ENCODE peak calls at places on chromosomes 12 and 14, in seven cellular contexts. J, N, T, W, I, O and R are unnamed samples.

GRCh38 chr12:117853600-117853999 is 115.2 kb downstream of the KSR2 start:
- DNase-seq in J (peak; percentile 86), N (no peak), T (no peak), W (no peak), I (no peak), O (no peak), R (no peak)

GRCh38 chr12:97109441-97109840 is 202.4 kb downstream of the NEDD1 start:
- DNase-seq in J (peak; percentile 61), N (no peak), T (no peak), W (no peak), I (no peak), O (no peak), R (no peak)

GRCh38 chr12:125023065-125023464 is 29.6 kb downstream of the BRI3BP start:
- DNase-seq in J (no peak), N (no peak), T (no peak), W (no peak), I (no peak), O (no peak), R (no peak)

GRCh38 chr12:52147367-52147972 is 44.3 kb downstream of the KRT80 start:
- DNase-seq in J (peak; percentile 100), N (no peak), T (peak; percentile 99), W (no peak), I (peak; percentile 95), O (no peak), R (no peak)

GRCh38 chr14:76644875-76645518 is 116.3 kb upstream of the VASH1 start:
- DNase-seq in J (peak; percentile 28), N (peak; percentile 25), T (peak; percentile 12), W (peak; percentile 68), I (no peak), O (no peak), R (peak; percentile 31)

GRCh38 chr12:59055204-59055839 is 135.0 kb upstream of the LRIG3 start:
- DNase-seq in J (peak; percentile 96), N (no peak), T (peak; percentile 83), W (no peak), I (peak; percentile 59), O (no peak), R (no peak)

GRCh38 chr12:82698959-82699358 is 12.3 kb downstream of the TMTC2 start:
- DNase-seq in J (no peak), N (no peak), T (no peak), W (no peak), I (no peak), O (no peak), R (no peak)

GRCh38 chr12:6873094-6874006 is at the start of gene SPSB2:
- DNase-seq in J (peak; percentile 97), N (peak; percentile 96), T (peak; percentile 92), W (peak; percentile 100), I (peak; percentile 72), O (peak; percentile 99), R (peak; percentile 89)

GRCh38 chr12:53736602-53737493 is 9.6 kb upstream of the CALCOCO1 start:
- DNase-seq in J (no peak), N (no peak), T (no peak), W (no peak), I (no peak), O (no peak), R (no peak)

GRCh38 chr12:67354322-67354721 is 85.2 kb downstream of the CAND1 start:
- DNase-seq in J (peak; percentile 14), N (no peak), T (peak; percentile 15), W (no peak), I (no peak), O (no peak), R (no peak)

GRCh38 chr14:51931308-51931707 is 58.0 kb upstream of the RTRAF start:
- DNase-seq in J (no peak), N (no peak), T (peak; percentile 21), W (no peak), I (no peak), O (no peak), R (no peak)

GRCh38 chr12:106249411-106250135 is 1.8 kb upstream of the CKAP4 start:
- DNase-seq in J (no peak), N (peak; percentile 51), T (no peak), W (no peak), I (no peak), O (peak; percentile 11), R (no peak)

GRCh38 chr14:23942587-23942986 is 11.0 kb upstream of the DHRS4 start:
- DNase-seq in J (peak; percentile 95), N (no peak), T (no peak), W (no peak), I (no peak), O (no peak), R (no peak)

GRCh38 chr12:53770281-53770680 is 18.5 kb upstream of the CISTR start:
- DNase-seq in J (peak; percentile 85), N (no peak), T (peak; percentile 97), W (no peak), I (peak; percentile 93), O (no peak), R (no peak)

GRCh38 chr12:46832084-46832704 is 6.4 kb upstream of the SLC38A4 start:
- DNase-seq in J (no peak), N (no peak), T (no peak), W (no peak), I (no peak), O (no peak), R (no peak)

GRCh38 chr12:85998074-85998473 is 124.0 kb downstream of the NTS start:
- DNase-seq in J (no peak), N (no peak), T (no peak), W (no peak), I (no peak), O (no peak), R (no peak)

GRCh38 chr12:53044052-53044581 is 5.7 kb upstream of the TNS2 start:
- DNase-seq in J (no peak), N (no peak), T (no peak), W (no peak), I (no peak), O (no peak), R (no peak)

GRCh38 chr12:22409071-22409951 is 74.8 kb upstream of the ST8SIA1 start:
- DNase-seq in J (no peak), N (no peak), T (no peak), W (peak; percentile 43), I (no peak), O (no peak), R (no peak)

GRCh38 chr14:106518054-106518943 is 991.9 kb downstream of the TMEM121 start:
- DNase-seq in J (no peak), N (no peak), T (no peak), W (no peak), I (no peak), O (peak; percentile 80), R (no peak)

GRCh38 chr14:53444677-53445312 is 291.7 kb upstream of the DDHD1 start:
- DNase-seq in J (no peak), N (no peak), T (peak; percentile 13), W (no peak), I (no peak), O (no peak), R (no peak)